ENCODE peak calls at places on chromosome 1, in seven cellular contexts. H, B, R, N, T, F and J are unnamed samples.

GRCh38 chr1:15424981-15425380 is 13.3 kb upstream of the CTRC start:
- DNase-seq in H (no peak), B (no peak), R (no peak), N (no peak), T (no peak), F (no peak), J (no peak)

GRCh38 chr1:45304311-45305081 is 22.2 kb upstream of the HPDL start:
- DNase-seq in H (no peak), B (no peak), R (no peak), N (peak; percentile 30), T (no peak), F (peak; percentile 19), J (no peak)

GRCh38 chr1:160256396-160257046 is 5.8 kb downstream of the DCAF8 start:
- DNase-seq in H (no peak), B (no peak), R (no peak), N (peak; percentile 84), T (no peak), F (peak; percentile 50), J (no peak)

GRCh38 chr1:207867136-207868081 is 43.5 kb downstream of the CD34 start:
- DNase-seq in H (peak; percentile 26), B (no peak), R (peak; percentile 82), N (no peak), T (no peak), F (no peak), J (no peak)

GRCh38 chr1:240484804-240485441 is 127.0 kb downstream of the GREM2 start:
- DNase-seq in H (no peak), B (no peak), R (no peak), N (no peak), T (no peak), F (no peak), J (no peak)

GRCh38 chr1:230308039-230308438 is 118.1 kb downstream of the PGBD5 start:
- DNase-seq in H (no peak), B (no peak), R (no peak), N (peak; percentile 100), T (no peak), F (peak; percentile 61), J (no peak)

GRCh38 chr1:176752505-176752904 is 289.5 kb downstream of the PAPPA2 start:
- DNase-seq in H (no peak), B (no peak), R (no peak), N (no peak), T (no peak), F (no peak), J (no peak)

GRCh38 chr1:165598676-165599059 is 32.4 kb upstream of the MGST3 start:
- DNase-seq in H (no peak), B (no peak), R (no peak), N (no peak), T (no peak), F (no peak), J (no peak)

GRCh38 chr1:46562498-46562897 is 11.1 kb upstream of the KNCN start:
- DNase-seq in H (no peak), B (no peak), R (no peak), N (no peak), T (no peak), F (no peak), J (no peak)

GRCh38 chr1:40316595-40317393 is at the start of gene COL9A2:
- DNase-seq in H (peak; percentile 72), B (no peak), R (peak; percentile 89), N (peak; percentile 9), T (no peak), F (no peak), J (peak; percentile 70)